ENCODE peak calls at places on chromosomes 11 and 22, in nine cellular contexts. J is CD4-positive, alpha-beta T cell; A is left ventricle myocardium inferior; S is CD8-positive, alpha-beta T cell; N is heart left ventricle; E is endothelial cell of umbilical vein; G is tibial nerve; X is HCT116; F is OCI-LY7. D is an unnamed sample.

GRCh38 chr11:129249923-129250322 is 57.8 kb upstream of the ARHGAP32 start:
- DNase-seq in N (no peak), X (no peak), J (no peak), S (no peak), G (no peak), E (no peak), A (no peak), F (no peak), D (no peak)

GRCh38 chr11:77580712-77581337 is 8.9 kb upstream of the AQP11 start:
- DNase-seq in A (no peak), G (no peak), S (no peak), F (peak; percentile 68), J (no peak), N (no peak), X (no peak), E (no peak), D (no peak)

GRCh38 chr11:3207530-3208189 is 11.0 kb downstream of the MRGPRG start:
- DNase-seq in S (no peak), A (peak; percentile 1), G (no peak), J (no peak), E (no peak), X (no peak), F (no peak), N (peak; percentile 15), D (no peak)

GRCh38 chr22:33542153-33542552 is 378.1 kb downstream of the LARGE1 start:
- DNase-seq in E (no peak), N (peak; percentile 35), G (no peak), X (no peak), A (no peak), S (no peak), J (no peak), F (no peak), D (no peak)

GRCh38 chr22:50085211-50085999 is at the start of gene MLC1:
- DNase-seq in A (no peak), E (no peak), X (no peak), G (no peak), J (no peak), F (no peak), S (peak; percentile 11), N (no peak), D (no peak)

GRCh38 chr11:119377112-119377901 is 4.2 kb downstream of the USP2 start:
- DNase-seq in N (peak; percentile 67), A (no peak), J (no peak), F (peak; percentile 18), E (no peak), G (no peak), S (no peak), X (no peak), D (no peak)

GRCh38 chr11:46073632-46074031 is 47.6 kb downstream of the PHF21A start:
- DNase-seq in A (no peak), J (no peak), X (no peak), S (no peak), G (no peak), F (no peak), E (no peak), N (no peak), D (no peak)

GRCh38 chr22:19291218-19291579 is 320 bp downstream of the CLTCL1 start:
- DNase-seq in G (no peak), J (no peak), N (peak; percentile 48), X (no peak), E (no peak), F (no peak), S (peak; percentile 14), A (peak; percentile 47), D (no peak)

GRCh38 chr11:2741006-2741376 is 41.2 kb upstream of the KCNQ1OT1 start:
- DNase-seq in S (no peak), J (no peak), N (peak; percentile 16), E (no peak), G (no peak), F (no peak), A (peak; percentile 12), X (no peak), D (no peak)

GRCh38 chr11:80495116-80495515 is 1054.3 kb upstream of the TENM4 start:
- DNase-seq in G (no peak), A (no peak), X (no peak), S (no peak), F (no peak), N (no peak), J (no peak), E (no peak), D (no peak)

GRCh38 chr11:86592047-86592564 is 80.3 kb downstream of the ME3 start:
- DNase-seq in G (no peak), N (no peak), J (no peak), S (no peak), A (no peak), E (peak; percentile 71), F (no peak), X (no peak), D (no peak)

GRCh38 chr11:108223449-108224149 is 732 bp downstream of the ATM start:
- DNase-seq in N (no peak), F (peak; percentile 41), G (no peak), X (no peak), A (no peak), J (peak; percentile 22), E (no peak), S (no peak), D (no peak)

DNA sequence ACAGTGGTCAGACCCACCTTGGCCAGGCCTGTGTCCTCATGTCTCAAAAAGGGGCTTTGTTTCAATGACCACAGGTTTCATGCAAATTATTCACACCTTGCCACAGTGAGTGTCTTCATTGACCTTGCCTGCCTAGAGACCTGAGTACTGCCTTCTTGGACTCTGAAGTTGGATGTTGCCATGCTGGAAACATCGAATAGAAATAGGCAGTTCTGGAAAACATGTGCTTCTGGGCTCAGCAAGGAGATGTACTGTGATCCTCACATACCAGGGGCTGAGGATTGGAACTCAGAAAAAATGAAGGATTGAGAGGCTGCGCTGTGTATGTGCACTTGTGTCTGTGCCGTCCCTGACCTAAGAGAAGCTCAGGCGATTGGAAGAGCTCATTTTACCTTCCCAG is 9.6 kb upstream of the NRIP3 start:
- DNase-seq in A (no peak), S (no peak), X (no peak), N (no peak), G (no peak), J (no peak), E (no peak), F (no peak), D (no peak)
- H3K27ac ChIP-seq in A (no peak overlapping the region), S (no peak overlapping the region), X (no peak overlapping the region), N (no peak overlapping the region), G (no peak overlapping the region), J (no peak overlapping the region), E (no peak overlapping the region), F (no peak overlapping the region), D (no peak overlapping the region)

GRCh38 chr22:42344391-42344861 is 74.0 kb upstream of the TCF20 start:
- DNase-seq in J (no peak), X (no peak), G (no peak), F (no peak), E (no peak), S (no peak), N (peak; percentile 53), A (peak; percentile 53), D (peak; percentile 82)

GRCh38 chr22:42347281-42347824 is 76.9 kb upstream of the TCF20 start:
- DNase-seq in A (no peak), F (no peak), G (no peak), E (no peak), J (no peak), X (no peak), N (no peak), S (no peak), D (peak; percentile 43)

GRCh38 chr22:42346722-42347121 is 76.3 kb upstream of the TCF20 start:
- DNase-seq in F (no peak), X (no peak), J (no peak), S (no peak), E (no peak), N (no peak), G (no peak), A (no peak), D (no peak)

GRCh38 chr22:42343551-42344081 is 73.2 kb upstream of the TCF20 start:
- DNase-seq in J (no peak), X (no peak), N (no peak), S (no peak), F (no peak), E (no peak), G (no peak), A (no peak), D (no peak)

GRCh38 chr22:42345458-42345857 is 75.0 kb upstream of the TCF20 start:
- DNase-seq in J (no peak), A (no peak), X (no peak), N (no peak), F (no peak), S (no peak), E (no peak), G (no peak), D (no peak)
- H3K27ac ChIP-seq in J (no peak overlapping the region), A (no peak overlapping the region), X (no peak overlapping the region), N (no peak overlapping the region), F (no peak overlapping the region), S (no peak overlapping the region), E (no peak overlapping the region), G (no peak overlapping the region), D (peak overlapping the region; percentile 89)

GRCh38 chr11:70324354-70325115 is 54.0 kb downstream of the PPFIA1 start:
- DNase-seq in A (no peak), F (no peak), X (no peak), N (no peak), G (no peak), E (no peak), S (no peak), J (no peak), D (no peak)

GRCh38 chr11:70326843-70327242 is 56.4 kb downstream of the PPFIA1 start:
- DNase-seq in S (no peak), F (no peak), A (no peak), J (no peak), N (no peak), G (no peak), X (no peak), E (no peak), D (no peak)

GRCh38 chr11:70328556-70328955 is 58.1 kb downstream of the PPFIA1 start:
- DNase-seq in G (no peak), X (no peak), N (no peak), S (no peak), A (no peak), F (no peak), E (no peak), J (no peak), D (no peak)

GRCh38 chr11:70327717-70328116 is 57.2 kb downstream of the PPFIA1 start:
- DNase-seq in X (no peak), J (no peak), N (no peak), F (no peak), S (no peak), A (no peak), E (no peak), G (no peak), D (no peak)

GRCh38 chr11:70326365-70326803 is 55.9 kb downstream of the PPFIA1 start:
- DNase-seq in X (no peak), G (peak; percentile 67), J (no peak), F (no peak), E (no peak), A (no peak), S (no peak), N (no peak), D (no peak)
- H3K27ac ChIP-seq in X (no peak overlapping the region), G (peak overlapping the region; percentile 47), J (no peak overlapping the region), F (no peak overlapping the region), E (no peak overlapping the region), A (peak overlapping the region; percentile 53), S (no peak overlapping the region), N (peak overlapping the region; percentile 36), D (no peak overlapping the region)

DNA sequence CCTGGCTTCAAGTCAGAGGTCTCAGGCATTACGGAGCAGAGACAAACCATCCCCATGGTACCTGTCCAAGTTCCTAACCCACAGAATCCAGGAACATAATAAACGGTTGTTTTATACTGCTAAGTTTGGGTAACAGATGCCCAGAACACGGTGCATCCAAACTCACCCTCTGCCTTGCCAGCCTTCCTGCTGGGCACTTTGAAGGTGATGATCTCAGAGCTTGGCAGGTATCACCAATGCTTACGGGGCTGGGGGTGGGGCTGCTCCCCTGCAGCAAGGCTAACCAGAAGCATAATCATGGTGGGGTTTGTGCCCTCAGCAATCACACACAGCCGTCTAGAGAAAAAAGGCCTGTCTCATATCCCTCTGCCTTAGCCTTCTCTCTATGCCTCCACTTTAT is 27.1 kb downstream of the DKK3 start:
- DNase-seq in J (no peak), N (no peak), S (no peak), A (no peak), E (no peak), G (no peak), X (no peak), F (no peak), D (no peak)
- H3K27ac ChIP-seq in J (no peak overlapping the region), N (peak overlapping the region; percentile 91), S (no peak overlapping the region), A (peak overlapping the region; percentile 96), E (no peak overlapping the region), G (no peak overlapping the region), X (no peak overlapping the region), F (no peak overlapping the region), D (peak overlapping the region; percentile 78)